ENCODE peak calls at places on chromosomes 1 and 21, in nine cellular contexts. One of them, this sample, is unnamed.

GRCh38 chr1:15406911-15407559 is 2.7 kb upstream of the EFHD2 start:
- DNase-seq in stimulated activated naive CD8-positive, alpha-beta T cell treated with anti-CD3 and anti-CD28 coated beads, Interleukin-15, Interleukin-2, amounts not matched to agents 100 U/mL and 50 U/mL, for 24 hours: no peak
- DNase-seq in amygdala: no peak
- DNase-seq in Kasumi-1: no peak
- DNase-seq in stimulated activated CD4-positive, alpha-beta T cell treated with anti-CD3 and anti-CD28 coated beads, Interleukin-2, amount 100 ng/mL, for 24 hours: no peak
- DNase-seq in activated effector memory CD4-positive, alpha-beta T cell treated with anti-CD3 and anti-CD28 coated beads, Interleukin-2, amount 50 U/mL, for 16 hours: no peak
- DNase-seq in CD4-positive, alpha-beta memory T cell: no peak
- DNase-seq in H7: no peak
- DNase-seq in AG08395: peak
- DNase-seq in this sample: no peak

GRCh38 chr1:208004851-208005250 is 93.9 kb upstream of the CD34 start:
- DNase-seq in stimulated activated naive CD8-positive, alpha-beta T cell treated with anti-CD3 and anti-CD28 coated beads, Interleukin-15, Interleukin-2, amounts not matched to agents 100 U/mL and 50 U/mL, for 24 hours: no peak
- DNase-seq in amygdala: no peak
- DNase-seq in Kasumi-1: no peak
- DNase-seq in stimulated activated CD4-positive, alpha-beta T cell treated with anti-CD3 and anti-CD28 coated beads, Interleukin-2, amount 100 ng/mL, for 24 hours: no peak
- DNase-seq in activated effector memory CD4-positive, alpha-beta T cell treated with anti-CD3 and anti-CD28 coated beads, Interleukin-2, amount 50 U/mL, for 16 hours: no peak
- DNase-seq in CD4-positive, alpha-beta memory T cell: no peak
- DNase-seq in H7: no peak
- DNase-seq in AG08395: peak
- DNase-seq in this sample: no peak

GRCh38 chr1:27342778-27343638 is 1.2 kb downstream of the SYTL1 start:
- DNase-seq in stimulated activated naive CD8-positive, alpha-beta T cell treated with anti-CD3 and anti-CD28 coated beads, Interleukin-15, Interleukin-2, amounts not matched to agents 100 U/mL and 50 U/mL, for 24 hours: peak
- DNase-seq in amygdala: no peak
- DNase-seq in Kasumi-1: peak
- DNase-seq in stimulated activated CD4-positive, alpha-beta T cell treated with anti-CD3 and anti-CD28 coated beads, Interleukin-2, amount 100 ng/mL, for 24 hours: peak
- DNase-seq in activated effector memory CD4-positive, alpha-beta T cell treated with anti-CD3 and anti-CD28 coated beads, Interleukin-2, amount 50 U/mL, for 16 hours: peak
- DNase-seq in CD4-positive, alpha-beta memory T cell: peak
- DNase-seq in H7: peak
- DNase-seq in AG08395: no peak
- DNase-seq in this sample: peak

GRCh38 chr1:197141556-197141955 is 4.9 kb downstream of the ASPM start:
- DNase-seq in stimulated activated naive CD8-positive, alpha-beta T cell treated with anti-CD3 and anti-CD28 coated beads, Interleukin-15, Interleukin-2, amounts not matched to agents 100 U/mL and 50 U/mL, for 24 hours: no peak
- DNase-seq in amygdala: no peak
- DNase-seq in Kasumi-1: no peak
- DNase-seq in stimulated activated CD4-positive, alpha-beta T cell treated with anti-CD3 and anti-CD28 coated beads, Interleukin-2, amount 100 ng/mL, for 24 hours: no peak
- DNase-seq in activated effector memory CD4-positive, alpha-beta T cell treated with anti-CD3 and anti-CD28 coated beads, Interleukin-2, amount 50 U/mL, for 16 hours: no peak
- DNase-seq in CD4-positive, alpha-beta memory T cell: no peak
- DNase-seq in H7: no peak
- DNase-seq in AG08395: no peak
- DNase-seq in this sample: no peak

GRCh38 chr1:8015809-8016165 is 10.3 kb downstream of the ERRFI1 start:
- DNase-seq in stimulated activated naive CD8-positive, alpha-beta T cell treated with anti-CD3 and anti-CD28 coated beads, Interleukin-15, Interleukin-2, amounts not matched to agents 100 U/mL and 50 U/mL, for 24 hours: no peak
- DNase-seq in amygdala: no peak
- DNase-seq in Kasumi-1: no peak
- DNase-seq in stimulated activated CD4-positive, alpha-beta T cell treated with anti-CD3 and anti-CD28 coated beads, Interleukin-2, amount 100 ng/mL, for 24 hours: no peak
- DNase-seq in activated effector memory CD4-positive, alpha-beta T cell treated with anti-CD3 and anti-CD28 coated beads, Interleukin-2, amount 50 U/mL, for 16 hours: no peak
- DNase-seq in CD4-positive, alpha-beta memory T cell: no peak
- DNase-seq in H7: no peak
- DNase-seq in AG08395: no peak
- DNase-seq in this sample: no peak

GRCh38 chr1:186188004-186188539 is 187.0 kb downstream of the TPR start:
- DNase-seq in stimulated activated naive CD8-positive, alpha-beta T cell treated with anti-CD3 and anti-CD28 coated beads, Interleukin-15, Interleukin-2, amounts not matched to agents 100 U/mL and 50 U/mL, for 24 hours: no peak
- DNase-seq in amygdala: no peak
- DNase-seq in Kasumi-1: no peak
- DNase-seq in stimulated activated CD4-positive, alpha-beta T cell treated with anti-CD3 and anti-CD28 coated beads, Interleukin-2, amount 100 ng/mL, for 24 hours: no peak
- DNase-seq in activated effector memory CD4-positive, alpha-beta T cell treated with anti-CD3 and anti-CD28 coated beads, Interleukin-2, amount 50 U/mL, for 16 hours: no peak
- DNase-seq in CD4-positive, alpha-beta memory T cell: no peak
- DNase-seq in H7: no peak
- DNase-seq in AG08395: peak
- DNase-seq in this sample: no peak

GRCh38 chr1:85047472-85048295 is 616 bp downstream of the MCOLN3 start:
- DNase-seq in stimulated activated naive CD8-positive, alpha-beta T cell treated with anti-CD3 and anti-CD28 coated beads, Interleukin-15, Interleukin-2, amounts not matched to agents 100 U/mL and 50 U/mL, for 24 hours: peak
- DNase-seq in amygdala: no peak
- DNase-seq in Kasumi-1: no peak
- DNase-seq in stimulated activated CD4-positive, alpha-beta T cell treated with anti-CD3 and anti-CD28 coated beads, Interleukin-2, amount 100 ng/mL, for 24 hours: peak
- DNase-seq in activated effector memory CD4-positive, alpha-beta T cell treated with anti-CD3 and anti-CD28 coated beads, Interleukin-2, amount 50 U/mL, for 16 hours: no peak
- DNase-seq in CD4-positive, alpha-beta memory T cell: no peak
- DNase-seq in H7: peak
- DNase-seq in AG08395: peak
- DNase-seq in this sample: no peak

GRCh38 chr1:37940299-37940947 is 6.4 kb downstream of the INPP5B start:
- DNase-seq in stimulated activated naive CD8-positive, alpha-beta T cell treated with anti-CD3 and anti-CD28 coated beads, Interleukin-15, Interleukin-2, amounts not matched to agents 100 U/mL and 50 U/mL, for 24 hours: no peak
- DNase-seq in amygdala: no peak
- DNase-seq in Kasumi-1: no peak
- DNase-seq in stimulated activated CD4-positive, alpha-beta T cell treated with anti-CD3 and anti-CD28 coated beads, Interleukin-2, amount 100 ng/mL, for 24 hours: no peak
- DNase-seq in activated effector memory CD4-positive, alpha-beta T cell treated with anti-CD3 and anti-CD28 coated beads, Interleukin-2, amount 50 U/mL, for 16 hours: no peak
- DNase-seq in CD4-positive, alpha-beta memory T cell: no peak
- DNase-seq in H7: peak
- DNase-seq in AG08395: no peak
- DNase-seq in this sample: no peak

GRCh38 chr21:44402323-44403105 is 49.1 kb downstream of the TRPM2 start:
- DNase-seq in stimulated activated naive CD8-positive, alpha-beta T cell treated with anti-CD3 and anti-CD28 coated beads, Interleukin-15, Interleukin-2, amounts not matched to agents 100 U/mL and 50 U/mL, for 24 hours: no peak
- DNase-seq in amygdala: no peak
- DNase-seq in Kasumi-1: no peak
- DNase-seq in stimulated activated CD4-positive, alpha-beta T cell treated with anti-CD3 and anti-CD28 coated beads, Interleukin-2, amount 100 ng/mL, for 24 hours: no peak
- DNase-seq in activated effector memory CD4-positive, alpha-beta T cell treated with anti-CD3 and anti-CD28 coated beads, Interleukin-2, amount 50 U/mL, for 16 hours: no peak
- DNase-seq in CD4-positive, alpha-beta memory T cell: no peak
- DNase-seq in H7: no peak
- DNase-seq in AG08395: no peak
- DNase-seq in this sample: no peak

GRCh38 chr1:7267493-7267892 is 482.2 kb downstream of the CAMTA1 start:
- DNase-seq in stimulated activated naive CD8-positive, alpha-beta T cell treated with anti-CD3 and anti-CD28 coated beads, Interleukin-15, Interleukin-2, amounts not matched to agents 100 U/mL and 50 U/mL, for 24 hours: no peak
- DNase-seq in amygdala: no peak
- DNase-seq in Kasumi-1: no peak
- DNase-seq in stimulated activated CD4-positive, alpha-beta T cell treated with anti-CD3 and anti-CD28 coated beads, Interleukin-2, amount 100 ng/mL, for 24 hours: no peak
- DNase-seq in activated effector memory CD4-positive, alpha-beta T cell treated with anti-CD3 and anti-CD28 coated beads, Interleukin-2, amount 50 U/mL, for 16 hours: no peak
- DNase-seq in CD4-positive, alpha-beta memory T cell: no peak
- DNase-seq in H7: no peak
- DNase-seq in AG08395: peak
- DNase-seq in this sample: no peak

GRCh38 chr1:70818391-70818790 is 229.2 kb downstream of the PTGER3 start:
- DNase-seq in stimulated activated naive CD8-positive, alpha-beta T cell treated with anti-CD3 and anti-CD28 coated beads, Interleukin-15, Interleukin-2, amounts not matched to agents 100 U/mL and 50 U/mL, for 24 hours: no peak
- DNase-seq in amygdala: no peak
- DNase-seq in Kasumi-1: peak
- DNase-seq in stimulated activated CD4-positive, alpha-beta T cell treated with anti-CD3 and anti-CD28 coated beads, Interleukin-2, amount 100 ng/mL, for 24 hours: no peak
- DNase-seq in activated effector memory CD4-positive, alpha-beta T cell treated with anti-CD3 and anti-CD28 coated beads, Interleukin-2, amount 50 U/mL, for 16 hours: no peak
- DNase-seq in CD4-positive, alpha-beta memory T cell: no peak
- DNase-seq in H7: no peak
- DNase-seq in AG08395: peak
- DNase-seq in this sample: no peak

This sample was measured in DND-41.